ENCODE peak calls at places on chromosome 18, in nine cellular contexts. T is AG04449; A is activated CD4-positive, alpha-beta T cell treated with anti-CD3 and anti-CD28 coated beads, Interleukin-2, amount 50 U/mL, for 4 hours; D is lung; O is ACHN; K is endodermal cell; X is colonic mucosa; F is Peyer's patch; M is Panc1. N is an unnamed sample.

GRCh38 chr18:57125627-57126026 is 21.3 kb upstream of the BOD1L2 start:
- DNase-seq in T (no peak), A (no peak), D (no peak), O (no peak), K (no peak), X (no peak), F (no peak), M (no peak), N (no peak)

GRCh38 chr18:43049021-43049420 is 66.5 kb downstream of the RIT2 start:
- DNase-seq in T (no peak), A (no peak), D (no peak), O (no peak), K (no peak), X (no peak), F (no peak), M (no peak), N (no peak)

GRCh38 chr18:48393170-48393569 is 16.0 kb downstream of the ZBTB7C start:
- DNase-seq in T (no peak), A (no peak), D (no peak), O (no peak), K (no peak), X (no peak), F (no peak), M (no peak), N (peak; percentile 58)

GRCh38 chr18:51028201-51028805 is 1.7 kb upstream of the SMAD4 start:
- DNase-seq in T (no peak), A (no peak), D (no peak), O (peak; percentile 6), K (peak; percentile 57), X (peak; percentile 43), F (no peak), M (no peak), N (no peak)

GRCh38 chr18:76394780-76395476 is 100.1 kb downstream of the ZNF516 start:
- DNase-seq in T (no peak), A (no peak), D (no peak), O (no peak), K (no peak), X (no peak), F (no peak), M (no peak), N (peak; percentile 65)

GRCh38 chr18:72700961-72701710 is 157.0 kb upstream of the CBLN2 start:
- DNase-seq in T (no peak), A (no peak), D (no peak), O (peak; percentile 30), K (no peak), X (no peak), F (no peak), M (no peak), N (no peak)

GRCh38 chr18:63119647-63120046 is 199.9 kb downstream of the BCL2 start:
- DNase-seq in T (no peak), A (no peak), D (no peak), O (peak; percentile 46), K (peak; percentile 74), X (peak; percentile 50), F (no peak), M (no peak), N (no peak)

GRCh38 chr18:10526211-10526949 is 553 bp downstream of the NAPG start:
- DNase-seq in T (no peak), A (peak; percentile 28), D (peak; percentile 52), O (peak; percentile 53), K (peak; percentile 83), X (peak; percentile 73), F (peak; percentile 77), M (no peak), N (peak; percentile 23)

GRCh38 chr18:21053127-21053526 is 58.5 kb downstream of the ROCK1 start:
- DNase-seq in T (peak; percentile 86), A (no peak), D (no peak), O (no peak), K (no peak), X (no peak), F (no peak), M (no peak), N (peak; percentile 89)

GRCh38 chr18:9643549-9643948 is 29.2 kb upstream of the PPP4R1 start:
- DNase-seq in T (peak; percentile 91), A (no peak), D (peak; percentile 67), O (peak; percentile 96), K (peak; percentile 65), X (no peak), F (no peak), M (peak; percentile 85), N (peak; percentile 98)

GRCh38 chr18:62524443-62525200 is 1.8 kb downstream of the ZCCHC2 start:
- DNase-seq in T (no peak), A (peak; percentile 59), D (peak; percentile 56), O (peak; percentile 48), K (peak; percentile 87), X (peak; percentile 69), F (peak; percentile 86), M (no peak), N (no peak)

GRCh38 chr18:6207119-6207518 is 207.6 kb downstream of the L3MBTL4 start:
- DNase-seq in T (no peak), A (no peak), D (peak; percentile 44), O (no peak), K (no peak), X (no peak), F (no peak), M (no peak), N (no peak)

GRCh38 chr18:45621068-45621511 is 5.8 kb downstream of the SLC14A2 start:
- DNase-seq in T (no peak), A (peak; percentile 11), D (no peak), O (peak; percentile 39), K (peak; percentile 80), X (peak; percentile 38), F (no peak), M (peak; percentile 58), N (no peak)

GRCh38 chr18:31042391-31043181 is at the start of gene DSC3:
- DNase-seq in T (no peak), A (no peak), D (no peak), O (peak; percentile 2), K (peak; percentile 86), X (peak; percentile 38), F (peak; percentile 59), M (no peak), N (peak; percentile 89)

GRCh38 chr18:58819051-58819450 is 45.6 kb upstream of the ZNF532 start:
- DNase-seq in T (no peak), A (peak; percentile 4), D (no peak), O (no peak), K (no peak), X (no peak), F (no peak), M (no peak), N (no peak)

GRCh38 chr18:41326311-41326710 is 628.7 kb upstream of the PIK3C3 start:
- DNase-seq in T (no peak), A (no peak), D (no peak), O (no peak), K (no peak), X (no peak), F (no peak), M (no peak), N (peak; percentile 72)

GRCh38 chr18:4068552-4069158 is 386.5 kb downstream of the DLGAP1 start:
- DNase-seq in T (no peak), A (peak; percentile 2), D (no peak), O (peak; percentile 54), K (peak; percentile 78), X (peak; percentile 40), F (no peak), M (peak; percentile 15), N (no peak)

GRCh38 chr18:77250926-77251729 is 1.5 kb downstream of the GALR1 start:
- DNase-seq in T (no peak), A (no peak), D (no peak), O (no peak), K (peak; percentile 82), X (no peak), F (no peak), M (no peak), N (peak; percentile 23)

GRCh38 chr18:9319333-9319732 is 15.2 kb upstream of the TWSG1 start:
- DNase-seq in T (no peak), A (no peak), D (no peak), O (no peak), K (no peak), X (no peak), F (no peak), M (no peak), N (no peak)

GRCh38 chr18:22641973-22642372 is 224.3 kb upstream of the CTAGE1 start:
- DNase-seq in T (no peak), A (no peak), D (no peak), O (no peak), K (no peak), X (no peak), F (no peak), M (no peak), N (no peak)

GRCh38 chr18:37251679-37252078 is 313.9 kb downstream of the CELF4 start:
- DNase-seq in T (no peak), A (no peak), D (no peak), O (no peak), K (no peak), X (no peak), F (no peak), M (no peak), N (no peak)

GRCh38 chr18:10926565-10927194 is 222.7 kb downstream of the PIEZO2 start:
- DNase-seq in T (no peak), A (no peak), D (no peak), O (no peak), K (no peak), X (no peak), F (no peak), M (no peak), N (no peak)

GRCh38 chr18:24809173-24809955 is 348.9 kb downstream of the HRH4 start:
- DNase-seq in T (no peak), A (no peak), D (no peak), O (no peak), K (no peak), X (peak; percentile 71), F (no peak), M (no peak), N (no peak)

GRCh38 chr18:74803117-74803516 is 205.4 kb downstream of the ZNF407 start:
- DNase-seq in T (no peak), A (no peak), D (no peak), O (no peak), K (no peak), X (no peak), F (no peak), M (no peak), N (no peak)

GRCh38 chr18:59265246-59266018 is 7.8 kb downstream of the RAX start:
- DNase-seq in T (no peak), A (no peak), D (no peak), O (no peak), K (peak; percentile 94), X (no peak), F (no peak), M (no peak), N (no peak)

GRCh38 chr18:77736817-77737216 is 487.2 kb downstream of the GALR1 start:
- DNase-seq in T (no peak), A (no peak), D (no peak), O (no peak), K (no peak), X (no peak), F (no peak), M (no peak), N (no peak)

GRCh38 chr18:3329471-3329870 is 67.5 kb downstream of the MYL12B start:
- DNase-seq in T (no peak), A (no peak), D (no peak), O (no peak), K (no peak), X (no peak), F (no peak), M (no peak), N (peak; percentile 82)

GRCh38 chr18:54444309-54444914 is 86.7 kb downstream of the C18orf54 start:
- DNase-seq in T (peak; percentile 9), A (peak; percentile 1), D (no peak), O (peak; percentile 62), K (peak; percentile 92), X (peak; percentile 69), F (peak; percentile 68), M (peak; percentile 41), N (peak; percentile 14)

GRCh38 chr18:66533693-66534092 is 70.2 kb downstream of the CDH19 start:
- DNase-seq in T (no peak), A (no peak), D (no peak), O (no peak), K (no peak), X (no peak), F (no peak), M (no peak), N (no peak)

GRCh38 chr18:21735452-21736015 is 5.1 kb upstream of the MIB1 start:
- DNase-seq in T (no peak), A (peak; percentile 40), D (peak; percentile 54), O (no peak), K (peak; percentile 85), X (peak; percentile 89), F (peak; percentile 78), M (no peak), N (no peak)

GRCh38 chr18:47917923-47918610 is 12.4 kb downstream of the SMAD2 start:
- DNase-seq in T (no peak), A (no peak), D (no peak), O (no peak), K (peak; percentile 71), X (no peak), F (no peak), M (no peak), N (no peak)

N was measured in foreskin keratinocyte.